ENCODE peak calls at places on chromosomes 4 and X, in six cellular contexts. F is epithelial cell of esophagus, S is coronary artery, K is upper lobe of left lung, N is endothelial cell of umbilical vein, W is hepatocyte. R is an unnamed sample.

GRCh38 chr4:161248880-161249279 is 914.9 kb downstream of the FSTL5 start:
- DNase-seq in F (no peak), S (no peak), K (peak), N (no peak), W (no peak), R (no peak)

GRCh38 chr4:128663325-128663724 is 146.2 kb upstream of the JADE1 start:
- DNase-seq in F (no peak), S (no peak), K (no peak), N (no peak), W (no peak), R (no peak)

GRCh38 chr4:183905593-183906485 is 732 bp downstream of the STOX2 start:
- DNase-seq in F (peak), S (no peak), K (peak), N (peak), W (peak), R (no peak)

GRCh38 chr4:8724436-8725070 is 132.0 kb downstream of the CPZ start:
- DNase-seq in F (no peak), S (peak), K (peak), N (no peak), W (no peak), R (no peak)

GRCh38 chr4:17418010-17418409 is 93.9 kb downstream of the QDPR start:
- DNase-seq in F (no peak), S (no peak), K (no peak), N (no peak), W (no peak), R (no peak)

GRCh38 chr4:168587326-168588125 is 90.7 kb downstream of the PALLD start:
- DNase-seq in F (peak), S (no peak), K (no peak), N (no peak), W (peak), R (no peak)

GRCh38 chr4:100288811-100289529 is 98.7 kb upstream of the DDIT4L start:
- DNase-seq in F (peak), S (no peak), K (no peak), N (no peak), W (no peak), R (no peak)

GRCh38 chr4:121514443-121514842 is 133.6 kb upstream of the QRFPR start:
- DNase-seq in F (no peak), S (no peak), K (no peak), N (no peak), W (no peak), R (no peak)

GRCh38 chr4:103934178-103934789 is 214.5 kb upstream of the TACR3 start:
- DNase-seq in F (peak), S (no peak), K (no peak), N (peak), W (peak), R (no peak)

GRCh38 chr4:7711330-7711963 is 228.2 kb downstream of the AFAP1 start:
- DNase-seq in F (no peak), S (no peak), K (no peak), N (no peak), W (no peak), R (no peak)

GRCh38 chrX:129782706-129783105 is 3.0 kb downstream of the SASH3 start:
- DNase-seq in F (no peak), S (no peak), K (no peak), N (no peak), W (no peak), R (no peak)

GRCh38 chrX:129780441-129781105 is 824 bp downstream of the SASH3 start:
- DNase-seq in F (no peak), S (no peak), K (no peak), N (no peak), W (no peak), R (no peak)

GRCh38 chrX:129782015-129782495 is 2.3 kb downstream of the SASH3 start:
- DNase-seq in F (no peak), S (no peak), K (no peak), N (no peak), W (no peak), R (no peak)

GRCh38 chrX:129779747-129780146 is at the start of gene SASH3:
- DNase-seq in F (no peak), S (no peak), K (peak), N (no peak), W (no peak), R (peak)

DNA sequence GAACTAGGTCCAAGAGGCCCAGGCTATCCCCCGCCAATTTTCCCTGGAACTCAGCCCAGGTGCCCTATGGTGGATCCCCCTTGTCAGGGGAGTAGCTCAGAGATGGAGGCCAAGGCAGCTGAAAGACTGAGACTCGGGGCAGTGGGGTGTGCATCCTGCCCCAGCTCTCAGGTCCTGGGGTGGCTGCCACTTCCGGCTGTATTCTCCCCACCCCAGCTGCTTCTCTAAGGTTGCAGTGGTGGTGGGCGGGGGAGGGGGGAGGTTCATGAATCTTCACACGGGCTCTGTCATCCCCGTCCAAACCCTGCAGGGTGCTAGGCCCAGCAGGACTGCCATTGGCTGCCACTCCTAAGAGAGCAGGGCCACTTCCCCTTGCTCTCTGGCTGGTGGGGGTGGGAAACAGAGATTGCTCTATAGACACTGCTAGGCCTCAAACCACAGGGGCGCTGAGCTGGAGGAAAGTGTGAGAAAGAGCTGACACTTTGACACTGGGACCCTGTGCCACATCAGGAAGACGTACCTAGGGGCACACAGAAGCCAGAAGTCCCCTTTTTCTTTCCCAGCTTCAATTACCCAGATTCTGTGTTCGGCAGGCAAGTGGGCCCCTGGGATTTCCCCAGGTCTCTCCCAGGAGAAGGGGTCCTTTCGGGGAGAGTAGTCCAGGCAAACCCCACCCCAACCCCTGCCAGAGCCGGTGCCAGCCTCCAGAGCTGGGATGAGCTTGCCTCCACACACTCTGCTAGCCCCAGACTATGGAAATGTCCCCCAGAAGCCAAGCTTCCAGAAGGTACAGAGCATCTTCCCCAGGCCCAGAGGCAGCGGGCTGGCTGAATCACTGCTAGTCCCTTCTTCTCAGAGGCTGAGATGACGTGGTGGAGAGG is 1.6 kb downstream of the SASH3 start:
- DNase-seq in F (no peak), S (no peak), K (no peak), N (no peak), W (no peak), R (peak)
- H3K4me3 ChIP-seq in F (no peak), S (peak), K (peak), N (no peak), W (no peak), R (peak)

GRCh38 chr4:675980-676870 is 1.9 kb downstream of the MYL5 start:
- DNase-seq in F (no peak), S (no peak), K (peak), N (no peak), W (no peak), R (no peak)
- H3K4me3 ChIP-seq in F (no peak), S (no peak), K (no peak), N (no peak), W (no peak), R (no peak)

DNA sequence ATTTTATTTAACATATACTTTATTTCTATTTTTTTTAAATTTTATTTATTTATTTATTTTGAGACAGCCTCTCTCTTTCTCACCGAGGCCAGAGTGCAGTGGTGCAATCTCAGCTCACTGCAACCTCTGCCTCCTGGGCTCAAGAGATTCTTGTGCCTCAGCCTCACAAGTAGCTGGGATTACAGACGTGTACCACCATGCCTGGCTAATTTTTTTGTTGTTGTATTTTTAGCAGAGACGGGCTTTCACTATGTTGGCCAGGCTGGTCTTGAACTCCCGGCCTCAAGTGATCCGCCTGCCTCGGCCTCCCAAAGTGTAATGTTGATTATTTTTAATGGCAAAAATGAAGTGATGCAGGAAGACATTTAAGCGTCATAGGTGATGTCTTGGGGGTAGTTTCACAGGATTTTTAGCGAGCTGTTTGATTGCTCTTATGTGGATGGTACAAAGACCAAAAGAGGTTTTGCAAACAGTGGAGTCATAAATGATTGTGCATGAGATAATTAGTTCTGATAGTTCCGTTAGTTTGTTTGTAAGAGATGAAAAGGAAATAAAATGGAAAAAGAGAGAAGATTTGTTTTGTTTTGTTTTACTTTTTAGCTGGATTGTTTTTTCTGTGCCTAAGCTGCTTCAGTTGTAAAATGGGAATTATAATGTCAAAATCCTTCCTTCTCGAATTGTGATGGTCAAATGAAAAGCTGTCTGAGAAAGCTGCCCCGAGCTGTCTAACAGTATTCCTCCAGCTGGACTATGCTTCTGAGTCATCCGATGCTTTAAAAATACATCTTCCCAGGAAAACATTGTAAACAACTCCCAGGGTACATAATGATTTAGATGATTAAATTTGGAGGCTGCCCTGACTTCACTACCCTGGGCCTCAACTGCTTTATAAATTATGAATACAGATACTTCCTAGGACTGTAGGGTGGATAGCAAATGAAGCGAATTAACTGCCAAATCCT is 14.7 kb downstream of the RHOH start:
- DNase-seq in F (no peak), S (no peak), K (no peak), N (no peak), W (no peak), R (no peak)
- H3K4me3 ChIP-seq in F (no peak), S (no peak), K (no peak), N (no peak), W (no peak), R (no peak)

GRCh38 chr4:118279920-118280432 is 72.8 kb downstream of the PRSS12 start:
- DNase-seq in F (no peak), S (no peak), K (no peak), N (no peak), W (no peak), R (no peak)
- H3K4me3 ChIP-seq in F (peak), S (peak), K (peak), N (peak), W (peak), R (peak)

DNA sequence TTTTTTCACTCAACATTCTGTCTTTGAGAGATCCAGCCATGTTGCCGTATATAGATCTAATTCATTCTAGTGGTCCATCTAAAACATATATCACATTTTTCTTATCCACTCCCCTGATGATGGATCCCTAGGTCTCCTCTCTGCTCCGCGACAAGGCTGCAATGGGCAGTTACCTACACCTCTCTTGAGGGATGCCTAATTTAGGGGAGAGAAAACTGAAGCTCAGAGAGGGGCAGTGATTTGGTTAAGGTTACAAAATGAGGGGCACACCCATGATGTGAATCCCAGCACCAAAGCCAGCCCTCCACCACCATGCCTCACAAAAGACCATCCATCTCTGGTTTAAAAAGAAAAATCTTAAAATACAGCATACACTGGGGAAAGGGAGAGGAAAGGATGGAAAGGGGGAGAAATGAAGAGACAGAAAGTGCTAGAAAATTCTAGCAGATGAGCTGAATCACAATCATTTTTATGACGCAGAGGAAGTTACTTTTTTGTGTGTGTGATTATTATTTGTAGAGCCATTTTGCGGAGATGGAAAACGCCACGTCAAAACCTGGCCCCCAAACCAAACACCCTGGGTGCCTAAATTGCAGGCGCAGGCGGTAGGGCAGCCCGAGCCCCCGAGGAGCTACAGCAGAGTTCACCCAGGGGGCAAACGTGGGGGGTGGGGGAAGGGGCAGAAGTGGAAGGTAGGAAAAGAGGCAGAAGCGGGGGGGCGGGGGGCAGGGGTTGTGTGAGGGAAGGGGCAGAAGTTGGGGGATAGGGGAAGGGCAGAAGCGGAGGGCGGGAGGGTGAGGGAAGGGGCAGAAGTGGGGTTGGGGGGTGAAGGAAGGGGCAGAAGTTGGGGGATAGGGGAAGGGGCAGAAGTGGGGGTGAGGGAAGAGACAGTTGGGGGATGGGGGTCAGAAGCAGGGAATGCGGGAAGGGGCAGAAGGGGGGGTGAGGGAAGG is 1.3 kb upstream of the TSPYL2 start:
- DNase-seq in F (no peak), S (no peak), K (no peak), N (peak), W (no peak), R (no peak)
- H3K4me3 ChIP-seq in F (no peak), S (peak), K (peak), N (no peak), W (no peak), R (peak)

GRCh38 chr4:38068107-38068506 is 107.9 kb downstream of the PTTG2 start:
- DNase-seq in F (peak), S (no peak), K (no peak), N (peak), W (no peak), R (no peak)
- H3K4me3 ChIP-seq in F (no peak), S (no peak), K (no peak), N (no peak), W (no peak), R (no peak)

R was measured in esophagus squamous epithelium.